ENCODE peak calls at places on chromosomes 6 and 20, in seven cellular contexts. H is ovary; Y is CD4-positive, alpha-beta memory T cell; M is colonic mucosa; S is lower lobe of right lung; E is transverse colon; C is neuronal stem cell. G is an unnamed sample.
A peak's percentile ranks its signal among the peaks of the same experiment; 100 is the strongest.

GRCh38 chr6:38571721-38572120 is 68.0 kb downstream of the BTBD9 start:
- DNase-seq in H (no peak), Y (no peak), M (no peak), S (no peak), E (no peak), C (no peak), G (no peak)

GRCh38 chr6:99467509-99468106 is 42.5 kb upstream of the PNISR start:
- DNase-seq in H (no peak), Y (peak; percentile 41), M (no peak), S (no peak), E (no peak), C (peak; percentile 8), G (peak; percentile 42)

GRCh38 chr20:20491110-20491783 is 123.3 kb downstream of the INSM1 start:
- DNase-seq in H (no peak), Y (no peak), M (no peak), S (no peak), E (no peak), C (no peak), G (no peak)

GRCh38 chr6:47414517-47415167 is 62.9 kb upstream of the CD2AP start:
- DNase-seq in H (no peak), Y (peak; percentile 63), M (no peak), S (no peak), E (no peak), C (no peak), G (peak; percentile 27)

GRCh38 chr6:56220078-56220477 is 27.3 kb downstream of the COL21A1 start:
- DNase-seq in H (no peak), Y (no peak), M (no peak), S (no peak), E (no peak), C (no peak), G (no peak)

GRCh38 chr20:10696650-10697049 is 22.9 kb upstream of the JAG1 start:
- DNase-seq in H (no peak), Y (no peak), M (no peak), S (no peak), E (no peak), C (no peak), G (peak; percentile 11)

GRCh38 chr6:79546186-79546585 is 9.0 kb upstream of the LCA5 start:
- DNase-seq in H (no peak), Y (no peak), M (no peak), S (no peak), E (no peak), C (no peak), G (no peak)

GRCh38 chr6:21744321-21744720 is 150.8 kb downstream of the SOX4 start:
- DNase-seq in H (no peak), Y (no peak), M (no peak), S (no peak), E (no peak), C (no peak), G (no peak)

GRCh38 chr20:11379257-11380011 is 538.3 kb upstream of the BTBD3 start:
- DNase-seq in H (no peak), Y (no peak), M (no peak), S (no peak), E (no peak), C (peak; percentile 37), G (peak; percentile 83)

GRCh38 chr6:89826029-89826528 is 3.6 kb upstream of the CASP8AP2 start:
- DNase-seq in H (no peak), Y (no peak), M (no peak), S (no peak), E (no peak), C (no peak), G (no peak)

GRCh38 chr6:154157082-154157481 is 118.0 kb downstream of the OPRM1 start:
- DNase-seq in H (no peak), Y (peak; percentile 41), M (no peak), S (no peak), E (no peak), C (no peak), G (no peak)

GRCh38 chr20:16654858-16655257 is 75.0 kb upstream of the SNRPB2 start:
- DNase-seq in H (no peak), Y (no peak), M (no peak), S (no peak), E (no peak), C (no peak), G (no peak)

GRCh38 chr20:56212071-56212470 is 36.5 kb upstream of the MC3R start:
- DNase-seq in H (no peak), Y (no peak), M (no peak), S (no peak), E (no peak), C (no peak), G (no peak)

GRCh38 chr20:2688041-2688591 is 4.5 kb upstream of the EBF4 start:
- DNase-seq in H (peak; percentile 82), Y (peak; percentile 84), M (peak; percentile 46), S (peak; percentile 71), E (peak; percentile 56), C (no peak), G (peak; percentile 63)

GRCh38 chr6:109511832-109512231 is 28.8 kb upstream of the ZBTB24 start:
- DNase-seq in H (no peak), Y (no peak), M (no peak), S (no peak), E (no peak), C (no peak), G (no peak)

GRCh38 chr6:139037490-139037889 is 8.9 kb downstream of the ABRACL start:
- DNase-seq in H (no peak), Y (no peak), M (no peak), S (no peak), E (no peak), C (no peak), G (no peak)

GRCh38 chr6:75103411-75103810 is 102.4 kb downstream of the COL12A1 start:
- DNase-seq in H (no peak), Y (no peak), M (no peak), S (no peak), E (no peak), C (no peak), G (no peak)

GRCh38 chr20:23235173-23236027 is 115.2 kb upstream of the NXT1 start:
- DNase-seq in H (peak; percentile 83), Y (peak; percentile 18), M (peak; percentile 61), S (peak; percentile 80), E (peak; percentile 54), C (peak; percentile 60), G (peak; percentile 38)

GRCh38 chr6:139912735-139913400 is 538.4 kb upstream of the CITED2 start:
- DNase-seq in H (no peak), Y (no peak), M (no peak), S (no peak), E (no peak), C (no peak), G (no peak)

GRCh38 chr6:38846844-38847243 is 131.7 kb downstream of the DNAH8 start:
- DNase-seq in H (no peak), Y (no peak), M (no peak), S (no peak), E (no peak), C (no peak), G (no peak)

GRCh38 chr6:9481292-9482029 is 933.4 kb downstream of the TFAP2A start:
- DNase-seq in H (no peak), Y (no peak), M (no peak), S (no peak), E (no peak), C (no peak), G (no peak)

GRCh38 chr6:167795874-167796667 is 30.6 kb upstream of the AFDN start:
- DNase-seq in H (no peak), Y (no peak), M (peak; percentile 75), S (peak; percentile 58), E (peak; percentile 61), C (no peak), G (no peak)

GRCh38 chr6:150747155-150747554 is 118.3 kb upstream of the MTHFD1L start:
- DNase-seq in H (no peak), Y (no peak), M (peak; percentile 32), S (no peak), E (no peak), C (no peak), G (no peak)

GRCh38 chr6:150751296-150751695 is 114.2 kb upstream of the MTHFD1L start:
- DNase-seq in H (no peak), Y (no peak), M (no peak), S (no peak), E (no peak), C (no peak), G (no peak)

GRCh38 chr6:150752409-150752808 is 113.1 kb upstream of the MTHFD1L start:
- DNase-seq in H (no peak), Y (no peak), M (no peak), S (no peak), E (no peak), C (no peak), G (peak; percentile 38)

GRCh38 chr6:150745896-150746295 is 119.6 kb upstream of the MTHFD1L start:
- DNase-seq in H (no peak), Y (no peak), M (no peak), S (no peak), E (no peak), C (no peak), G (no peak)

GRCh38 chr6:150749091-150749670 is 116.3 kb upstream of the MTHFD1L start:
- DNase-seq in H (no peak), Y (no peak), M (peak; percentile 32), S (no peak), E (no peak), C (no peak), G (peak; percentile 56)
- H3K27ac ChIP-seq in H (no peak overlapping the region), Y (no peak overlapping the region), M (no peak overlapping the region), S (no peak overlapping the region), E (no peak overlapping the region), C (no peak overlapping the region), G (no peak overlapping the region)

DNA sequence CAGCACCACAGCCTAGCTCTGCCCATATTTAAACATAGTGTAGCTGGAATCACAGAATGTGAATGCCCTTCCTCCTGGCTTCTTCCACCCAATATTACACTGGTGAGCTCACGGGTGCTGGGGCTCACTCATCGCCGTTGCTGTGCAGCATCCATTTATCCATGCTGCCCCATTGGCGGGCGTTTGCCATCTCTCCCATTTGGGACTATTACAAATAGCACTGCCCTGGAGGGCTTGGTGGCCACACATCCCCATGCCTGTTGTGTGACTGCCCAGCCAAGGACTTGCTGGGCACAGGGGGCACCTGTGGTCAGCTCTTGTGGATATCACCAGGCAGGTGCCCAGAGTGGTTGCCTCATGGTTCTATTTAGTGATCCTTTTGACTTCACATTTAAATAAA is 54.5 kb upstream of the ENTPD6 start:
- DNase-seq in H (no peak), Y (no peak), M (no peak), S (no peak), E (no peak), C (no peak), G (no peak)
- H3K4me1 ChIP-seq in H (no peaks in the 10 kb centered on the region), Y (no peaks in the 10 kb centered on the region), M (no peaks in the 10 kb centered on the region), S (no peaks in the 10 kb centered on the region), E (no peaks in the 10 kb centered on the region), C (no peaks in the 10 kb centered on the region), G (peaks cover 12% of the 10 kb centered on the region)

DNA sequence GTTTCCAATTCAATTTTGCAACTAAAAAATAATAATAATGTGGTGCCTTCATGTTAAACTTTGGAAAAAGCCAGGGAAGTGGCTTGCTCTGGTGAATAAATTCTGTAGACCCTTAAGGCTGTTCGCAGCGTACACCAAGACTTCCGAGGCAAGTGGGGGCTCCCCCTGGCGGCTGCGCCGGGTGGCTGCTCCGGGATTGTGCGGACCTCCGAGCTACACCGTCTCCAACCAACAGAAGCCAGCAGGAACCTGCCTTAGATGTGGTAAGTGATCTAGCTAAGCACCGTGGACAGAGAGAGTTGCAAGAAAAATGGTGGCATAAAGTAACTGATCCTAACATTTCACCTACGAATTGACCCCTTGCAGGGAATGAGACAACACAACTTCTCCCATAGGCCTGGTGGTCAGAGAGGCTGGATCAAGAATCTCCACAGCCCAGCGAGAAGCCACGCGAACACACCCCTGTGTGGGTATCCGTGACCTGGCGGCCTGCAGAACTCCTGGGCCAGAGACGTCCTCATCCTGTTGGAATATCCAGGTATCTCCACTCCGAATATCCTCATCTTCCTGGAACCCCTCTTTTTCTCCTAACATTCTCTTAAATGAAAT is 69.6 kb downstream of the TBXT start:
- DNase-seq in H (peak; percentile 91), Y (peak; percentile 13), M (peak; percentile 67), S (peak; percentile 68), E (peak; percentile 69), C (peak; percentile 61), G (peak; percentile 56)
- H3K4me3 ChIP-seq in H (peak overlapping the region; percentile 25), Y (no peak overlapping the region), M (peak overlapping the region; percentile 27), S (peak overlapping the region; percentile 43), E (peak overlapping the region; percentile 30), C (no peak overlapping the region), G (peak overlapping the region; percentile 12)

GRCh38 chr6:147867827-147868226 is 359.3 kb downstream of the SAMD5 start:
- DNase-seq in H (no peak), Y (no peak), M (no peak), S (no peak), E (no peak), C (no peak), G (no peak)
- H3K27ac ChIP-seq in H (no peak overlapping the region), Y (no peak overlapping the region), M (no peak overlapping the region), S (no peak overlapping the region), E (no peak overlapping the region), C (no peak overlapping the region), G (no peak overlapping the region)

G was measured in SJCRH30.